ENCODE peak calls at places on chromosomes 5 and 9, in eight cellular contexts. One of them, this sample, is unnamed.

GRCh38 chr5:136200761-136201160 is 7.8 kb upstream of the SMIM32 start:
- DNase-seq in NCI-H1694 treated with DMSO at 0.1 percent for 48 hours: no peak
- DNase-seq in fibroblast of the aortic adventitia: no peak
- DNase-seq in activated T-cell treated with anti-CD3 and anti-CD28 coated beads for 4 hours: no peak
- DNase-seq in NCI-H1105: no peak
- DNase-seq in GM19239: no peak
- DNase-seq in stimulated activated CD4-positive, alpha-beta T cell treated with anti-CD3 and anti-CD28 coated beads, Interleukin-1b, Interleukin-23, amount 100 ng/mL, for 4 hours: no peak
- DNase-seq in LoVo: no peak
- DNase-seq in this sample: no peak

GRCh38 chr5:52007230-52007858 is 624.1 kb downstream of the ISL1 start:
- DNase-seq in fibroblast of the aortic adventitia: peak; percentile 50
- DNase-seq in stimulated activated CD4-positive, alpha-beta T cell treated with anti-CD3 and anti-CD28 coated beads, Interleukin-1b, Interleukin-23, amount 100 ng/mL, for 4 hours: no peak
- DNase-seq in NCI-H1105: peak; percentile 75
- DNase-seq in NCI-H1694 treated with DMSO at 0.1 percent for 48 hours: peak; percentile 80
- DNase-seq in activated T-cell treated with anti-CD3 and anti-CD28 coated beads for 4 hours: no peak
- DNase-seq in LoVo: peak; percentile 55
- DNase-seq in GM19239: no peak
- DNase-seq in this sample: no peak

GRCh38 chr5:86095106-86095505 is 522.6 kb upstream of the COX7C start:
- DNase-seq in GM19239: no peak
- DNase-seq in NCI-H1105: no peak
- DNase-seq in stimulated activated CD4-positive, alpha-beta T cell treated with anti-CD3 and anti-CD28 coated beads, Interleukin-1b, Interleukin-23, amount 100 ng/mL, for 4 hours: no peak
- DNase-seq in fibroblast of the aortic adventitia: no peak
- DNase-seq in activated T-cell treated with anti-CD3 and anti-CD28 coated beads for 4 hours: no peak
- DNase-seq in LoVo: no peak
- DNase-seq in NCI-H1694 treated with DMSO at 0.1 percent for 48 hours: no peak
- DNase-seq in this sample: no peak

GRCh38 chr9:95193480-95193879 is 124.0 kb downstream of the FANCC start:
- DNase-seq in NCI-H1105: no peak
- DNase-seq in GM19239: no peak
- DNase-seq in stimulated activated CD4-positive, alpha-beta T cell treated with anti-CD3 and anti-CD28 coated beads, Interleukin-1b, Interleukin-23, amount 100 ng/mL, for 4 hours: no peak
- DNase-seq in LoVo: no peak
- DNase-seq in activated T-cell treated with anti-CD3 and anti-CD28 coated beads for 4 hours: no peak
- DNase-seq in fibroblast of the aortic adventitia: no peak
- DNase-seq in NCI-H1694 treated with DMSO at 0.1 percent for 48 hours: no peak
- DNase-seq in this sample: no peak

GRCh38 chr5:139565411-139566305 is 4.5 kb downstream of the UBE2D2 start:
- DNase-seq in GM19239: peak; percentile 42
- DNase-seq in stimulated activated CD4-positive, alpha-beta T cell treated with anti-CD3 and anti-CD28 coated beads, Interleukin-1b, Interleukin-23, amount 100 ng/mL, for 4 hours: no peak
- DNase-seq in LoVo: no peak
- DNase-seq in activated T-cell treated with anti-CD3 and anti-CD28 coated beads for 4 hours: peak; percentile 9
- DNase-seq in NCI-H1694 treated with DMSO at 0.1 percent for 48 hours: no peak
- DNase-seq in NCI-H1105: no peak
- DNase-seq in fibroblast of the aortic adventitia: peak; percentile 41
- DNase-seq in this sample: peak; percentile 83

GRCh38 chr5:157689942-157690689 is 18.8 kb downstream of the C5orf52 start:
- DNase-seq in NCI-H1105: no peak
- DNase-seq in fibroblast of the aortic adventitia: no peak
- DNase-seq in activated T-cell treated with anti-CD3 and anti-CD28 coated beads for 4 hours: no peak
- DNase-seq in stimulated activated CD4-positive, alpha-beta T cell treated with anti-CD3 and anti-CD28 coated beads, Interleukin-1b, Interleukin-23, amount 100 ng/mL, for 4 hours: no peak
- DNase-seq in GM19239: no peak
- DNase-seq in NCI-H1694 treated with DMSO at 0.1 percent for 48 hours: no peak
- DNase-seq in LoVo: no peak
- DNase-seq in this sample: no peak

GRCh38 chr5:167778228-167778627 is 513.2 kb upstream of the WWC1 start:
- DNase-seq in activated T-cell treated with anti-CD3 and anti-CD28 coated beads for 4 hours: no peak
- DNase-seq in NCI-H1694 treated with DMSO at 0.1 percent for 48 hours: no peak
- DNase-seq in fibroblast of the aortic adventitia: no peak
- DNase-seq in GM19239: no peak
- DNase-seq in LoVo: no peak
- DNase-seq in stimulated activated CD4-positive, alpha-beta T cell treated with anti-CD3 and anti-CD28 coated beads, Interleukin-1b, Interleukin-23, amount 100 ng/mL, for 4 hours: no peak
- DNase-seq in NCI-H1105: no peak
- DNase-seq in this sample: no peak

GRCh38 chr9:137298983-137299521 is 3.0 kb downstream of the NRARP start:
- DNase-seq in NCI-H1694 treated with DMSO at 0.1 percent for 48 hours: no peak
- DNase-seq in NCI-H1105: no peak
- DNase-seq in GM19239: no peak
- DNase-seq in fibroblast of the aortic adventitia: no peak
- DNase-seq in stimulated activated CD4-positive, alpha-beta T cell treated with anti-CD3 and anti-CD28 coated beads, Interleukin-1b, Interleukin-23, amount 100 ng/mL, for 4 hours: no peak
- DNase-seq in LoVo: no peak
- DNase-seq in activated T-cell treated with anti-CD3 and anti-CD28 coated beads for 4 hours: no peak
- DNase-seq in this sample: no peak

GRCh38 chr5:137954131-137954879 is 65.0 kb downstream of the PKD2L2 start:
- DNase-seq in activated T-cell treated with anti-CD3 and anti-CD28 coated beads for 4 hours: no peak
- DNase-seq in NCI-H1105: no peak
- DNase-seq in GM19239: no peak
- DNase-seq in stimulated activated CD4-positive, alpha-beta T cell treated with anti-CD3 and anti-CD28 coated beads, Interleukin-1b, Interleukin-23, amount 100 ng/mL, for 4 hours: no peak
- DNase-seq in LoVo: no peak
- DNase-seq in fibroblast of the aortic adventitia: peak; percentile 97
- DNase-seq in NCI-H1694 treated with DMSO at 0.1 percent for 48 hours: no peak
- DNase-seq in this sample: no peak

GRCh38 chr5:173864126-173865075 is 23.7 kb upstream of the CPEB4 start:
- DNase-seq in NCI-H1105: no peak
- DNase-seq in fibroblast of the aortic adventitia: no peak
- DNase-seq in LoVo: no peak
- DNase-seq in GM19239: no peak
- DNase-seq in activated T-cell treated with anti-CD3 and anti-CD28 coated beads for 4 hours: no peak
- DNase-seq in stimulated activated CD4-positive, alpha-beta T cell treated with anti-CD3 and anti-CD28 coated beads, Interleukin-1b, Interleukin-23, amount 100 ng/mL, for 4 hours: no peak
- DNase-seq in NCI-H1694 treated with DMSO at 0.1 percent for 48 hours: peak; percentile 15
- DNase-seq in this sample: no peak

GRCh38 chr5:139376364-139376763 is 6.7 kb downstream of the SLC23A1 start:
- DNase-seq in stimulated activated CD4-positive, alpha-beta T cell treated with anti-CD3 and anti-CD28 coated beads, Interleukin-1b, Interleukin-23, amount 100 ng/mL, for 4 hours: no peak
- DNase-seq in NCI-H1105: no peak
- DNase-seq in activated T-cell treated with anti-CD3 and anti-CD28 coated beads for 4 hours: no peak
- DNase-seq in LoVo: no peak
- DNase-seq in fibroblast of the aortic adventitia: no peak
- DNase-seq in GM19239: no peak
- DNase-seq in NCI-H1694 treated with DMSO at 0.1 percent for 48 hours: no peak
- DNase-seq in this sample: no peak

GRCh38 chr9:129554649-129555048 is 66.3 kb downstream of the C9orf50 start:
- DNase-seq in GM19239: no peak
- DNase-seq in NCI-H1105: no peak
- DNase-seq in activated T-cell treated with anti-CD3 and anti-CD28 coated beads for 4 hours: no peak
- DNase-seq in NCI-H1694 treated with DMSO at 0.1 percent for 48 hours: no peak
- DNase-seq in stimulated activated CD4-positive, alpha-beta T cell treated with anti-CD3 and anti-CD28 coated beads, Interleukin-1b, Interleukin-23, amount 100 ng/mL, for 4 hours: no peak
- DNase-seq in LoVo: no peak
- DNase-seq in fibroblast of the aortic adventitia: no peak
- DNase-seq in this sample: no peak

GRCh38 chr5:62576570-62577172 is 1.9 kb upstream of the LRRC70 start:
- DNase-seq in LoVo: no peak
- DNase-seq in NCI-H1105: no peak
- DNase-seq in stimulated activated CD4-positive, alpha-beta T cell treated with anti-CD3 and anti-CD28 coated beads, Interleukin-1b, Interleukin-23, amount 100 ng/mL, for 4 hours: no peak
- DNase-seq in NCI-H1694 treated with DMSO at 0.1 percent for 48 hours: no peak
- DNase-seq in GM19239: no peak
- DNase-seq in activated T-cell treated with anti-CD3 and anti-CD28 coated beads for 4 hours: no peak
- DNase-seq in fibroblast of the aortic adventitia: no peak
- DNase-seq in this sample: no peak

GRCh38 chr9:126957687-126958053 is 43.1 kb downstream of the RALGPS1 start:
- DNase-seq in NCI-H1105: no peak
- DNase-seq in stimulated activated CD4-positive, alpha-beta T cell treated with anti-CD3 and anti-CD28 coated beads, Interleukin-1b, Interleukin-23, amount 100 ng/mL, for 4 hours: no peak
- DNase-seq in LoVo: peak; percentile 24
- DNase-seq in fibroblast of the aortic adventitia: peak; percentile 45
- DNase-seq in GM19239: no peak
- DNase-seq in NCI-H1694 treated with DMSO at 0.1 percent for 48 hours: no peak
- DNase-seq in activated T-cell treated with anti-CD3 and anti-CD28 coated beads for 4 hours: no peak
- DNase-seq in this sample: no peak

GRCh38 chr9:96874947-96875459 is 20.7 kb upstream of the ZNF782 start:
- DNase-seq in NCI-H1105: peak; percentile 38
- DNase-seq in LoVo: peak; percentile 70
- DNase-seq in GM19239: no peak
- DNase-seq in fibroblast of the aortic adventitia: no peak
- DNase-seq in activated T-cell treated with anti-CD3 and anti-CD28 coated beads for 4 hours: no peak
- DNase-seq in NCI-H1694 treated with DMSO at 0.1 percent for 48 hours: peak; percentile 8
- DNase-seq in stimulated activated CD4-positive, alpha-beta T cell treated with anti-CD3 and anti-CD28 coated beads, Interleukin-1b, Interleukin-23, amount 100 ng/mL, for 4 hours: no peak
- DNase-seq in this sample: peak; percentile 40

GRCh38 chr9:136538599-136539426 is 7.0 kb downstream of the NOTCH1 start:
- DNase-seq in stimulated activated CD4-positive, alpha-beta T cell treated with anti-CD3 and anti-CD28 coated beads, Interleukin-1b, Interleukin-23, amount 100 ng/mL, for 4 hours: peak; percentile 48
- DNase-seq in GM19239: peak; percentile 81
- DNase-seq in LoVo: no peak
- DNase-seq in fibroblast of the aortic adventitia: no peak
- DNase-seq in activated T-cell treated with anti-CD3 and anti-CD28 coated beads for 4 hours: no peak
- DNase-seq in NCI-H1105: no peak
- DNase-seq in NCI-H1694 treated with DMSO at 0.1 percent for 48 hours: no peak
- DNase-seq in this sample: no peak

GRCh38 chr9:9752722-9753121 is 860.1 kb downstream of the PTPRD start:
- DNase-seq in NCI-H1694 treated with DMSO at 0.1 percent for 48 hours: no peak
- DNase-seq in fibroblast of the aortic adventitia: no peak
- DNase-seq in LoVo: no peak
- DNase-seq in stimulated activated CD4-positive, alpha-beta T cell treated with anti-CD3 and anti-CD28 coated beads, Interleukin-1b, Interleukin-23, amount 100 ng/mL, for 4 hours: no peak
- DNase-seq in NCI-H1105: no peak
- DNase-seq in GM19239: no peak
- DNase-seq in activated T-cell treated with anti-CD3 and anti-CD28 coated beads for 4 hours: no peak
- DNase-seq in this sample: no peak

GRCh38 chr5:67004730-67005350 is 191.8 kb downstream of the CD180 start:
- DNase-seq in stimulated activated CD4-positive, alpha-beta T cell treated with anti-CD3 and anti-CD28 coated beads, Interleukin-1b, Interleukin-23, amount 100 ng/mL, for 4 hours: no peak
- DNase-seq in GM19239: no peak
- DNase-seq in activated T-cell treated with anti-CD3 and anti-CD28 coated beads for 4 hours: no peak
- DNase-seq in LoVo: no peak
- DNase-seq in NCI-H1105: no peak
- DNase-seq in NCI-H1694 treated with DMSO at 0.1 percent for 48 hours: no peak
- DNase-seq in fibroblast of the aortic adventitia: no peak
- DNase-seq in this sample: no peak